ENCODE peak calls at places on chromosomes 5 and 9, in nine cellular contexts. M is H9; G is astrocyte of the cerebellum; C is WTC11; J is RWPE1; B is CD4-positive, alpha-beta T cell; K is sigmoid colon; X is GM12865; L is uterus. U is an unnamed sample.

GRCh38 chr5:111937091-111937490 is 180.1 kb upstream of the NREP start:
- DNase-seq in M (no peak), G (no peak), C (no peak), J (no peak), B (no peak), K (no peak), X (no peak), L (no peak), U (no peak)

GRCh38 chr5:112960316-112960715 is 16.3 kb upstream of the DCP2 start:
- DNase-seq in M (no peak), G (no peak), C (no peak), J (no peak), B (no peak), K (no peak), X (no peak), L (no peak), U (no peak)

GRCh38 chr5:33793836-33794549 is 97.8 kb downstream of the ADAMTS12 start:
- DNase-seq in M (no peak), G (no peak), C (no peak), J (no peak), B (no peak), K (no peak), X (no peak), L (no peak), U (no peak)

GRCh38 chr5:1118231-1118698 is 6.4 kb upstream of the SLC12A7 start:
- DNase-seq in M (no peak), G (no peak), C (no peak), J (peak; percentile 50), B (no peak), K (no peak), X (no peak), L (peak; percentile 89), U (no peak)

GRCh38 chr5:125310749-125311148 is 564.3 kb upstream of the ZNF608 start:
- DNase-seq in M (no peak), G (no peak), C (no peak), J (no peak), B (no peak), K (no peak), X (no peak), L (no peak), U (no peak)

GRCh38 chr5:154163327-154163997 is 27.1 kb upstream of the GALNT10 start:
- DNase-seq in M (no peak), G (no peak), C (no peak), J (no peak), B (no peak), K (no peak), X (no peak), L (no peak), U (no peak)

GRCh38 chr9:14768561-14769234 is 46.2 kb upstream of the CER1 start:
- DNase-seq in M (no peak), G (peak; percentile 59), C (peak; percentile 18), J (peak; percentile 24), B (no peak), K (no peak), X (peak; percentile 53), L (peak; percentile 25), U (no peak)

GRCh38 chr5:166354277-166354676 is 1937.2 kb upstream of the WWC1 start:
- DNase-seq in M (no peak), G (no peak), C (no peak), J (no peak), B (no peak), K (no peak), X (no peak), L (no peak), U (no peak)

GRCh38 chr5:7874639-7875038 is 5.7 kb downstream of the MTRR start:
- DNase-seq in M (no peak), G (no peak), C (no peak), J (no peak), B (no peak), K (no peak), X (no peak), L (no peak), U (no peak)
- TF ChIP-seq CTCF in M (no peak), G (no peak), C (no peak), J (no peak), B (no peak), K (no peak), X (no peak), L (no peak), U (no peak)

GRCh38 chr5:176320577-176320976 is 41.0 kb downstream of the KIAA1191 start:
- DNase-seq in M (no peak), G (no peak), C (no peak), J (no peak), B (no peak), K (no peak), X (no peak), L (no peak), U (no peak)

GRCh38 chr5:176317534-176318374 is 43.8 kb downstream of the KIAA1191 start:
- DNase-seq in M (no peak), G (no peak), C (no peak), J (no peak), B (no peak), K (no peak), X (no peak), L (no peak), U (no peak)

GRCh38 chr5:176319827-176320554 is 41.6 kb downstream of the KIAA1191 start:
- DNase-seq in M (no peak), G (no peak), C (no peak), J (peak; percentile 20), B (no peak), K (no peak), X (peak; percentile 3), L (no peak), U (no peak)
- TF ChIP-seq CTCF in M (peak; percentile 26), G (peak; percentile 13), C (no peak), J (peak; percentile 27), B (no peak), K (no peak), X (no peak), L (no peak), U (no peak)

GRCh38 chr9:129930743-129931142 is 95.5 kb downstream of the USP20 start:
- DNase-seq in M (no peak), G (no peak), C (no peak), J (no peak), B (no peak), K (no peak), X (no peak), L (no peak), U (no peak)
- TF ChIP-seq CTCF in M (no peak), G (no peak), C (no peak), J (no peak), B (no peak), K (no peak), X (no peak), L (no peak), U (no peak)

GRCh38 chr9:112112941-112113399 is 62.1 kb downstream of the SUSD1 start:
- DNase-seq in M (peak; percentile 69), G (no peak), C (peak; percentile 64), J (peak; percentile 86), B (peak; percentile 2), K (no peak), X (peak; percentile 38), L (no peak), U (no peak)
- TF ChIP-seq CTCF in M (peak; percentile 79), G (peak; percentile 45), C (peak; percentile 47), J (no peak), B (peak; percentile 65), K (peak; percentile 16), X (peak; percentile 60), L (peak; percentile 18), U (peak; percentile 12)

GRCh38 chr5:114782217-114782616 is 387.5 kb downstream of the TRIM36 start:
- DNase-seq in M (no peak), G (no peak), C (no peak), J (no peak), B (no peak), K (no peak), X (no peak), L (no peak), U (no peak)

GRCh38 chr5:114780290-114780689 is 389.4 kb downstream of the TRIM36 start:
- DNase-seq in M (no peak), G (no peak), C (no peak), J (no peak), B (no peak), K (no peak), X (no peak), L (no peak), U (no peak)

GRCh38 chr5:114782869-114783268 is 386.8 kb downstream of the TRIM36 start:
- DNase-seq in M (peak; percentile 69), G (peak; percentile 24), C (peak; percentile 57), J (no peak), B (no peak), K (no peak), X (no peak), L (no peak), U (no peak)
- TF ChIP-seq CTCF in M (peak; percentile 61), G (peak; percentile 20), C (no peak), J (no peak), B (no peak), K (no peak), X (no peak), L (no peak), U (no peak)

GRCh38 chr9:136021891-136022681 is 60.9 kb upstream of the UBAC1 start:
- DNase-seq in M (peak; percentile 29), G (no peak), C (peak; percentile 19), J (no peak), B (no peak), K (peak; percentile 61), X (no peak), L (peak; percentile 13), U (no peak)
- TF ChIP-seq CTCF in M (peak; percentile 58), G (peak; percentile 3), C (no peak), J (no peak), B (no peak), K (no peak), X (no peak), L (no peak), U (peak; percentile 43)

GRCh38 chr5:175460126-175460525 is 16.1 kb upstream of the DRD1 start:
- DNase-seq in M (no peak), G (no peak), C (no peak), J (no peak), B (no peak), K (no peak), X (no peak), L (no peak), U (no peak)
- TF ChIP-seq CTCF in M (peak; percentile 63), G (peak; percentile 39), C (no peak), J (peak; percentile 76), B (peak; percentile 50), K (no peak), X (peak; percentile 24), L (no peak), U (peak; percentile 15)

DNA sequence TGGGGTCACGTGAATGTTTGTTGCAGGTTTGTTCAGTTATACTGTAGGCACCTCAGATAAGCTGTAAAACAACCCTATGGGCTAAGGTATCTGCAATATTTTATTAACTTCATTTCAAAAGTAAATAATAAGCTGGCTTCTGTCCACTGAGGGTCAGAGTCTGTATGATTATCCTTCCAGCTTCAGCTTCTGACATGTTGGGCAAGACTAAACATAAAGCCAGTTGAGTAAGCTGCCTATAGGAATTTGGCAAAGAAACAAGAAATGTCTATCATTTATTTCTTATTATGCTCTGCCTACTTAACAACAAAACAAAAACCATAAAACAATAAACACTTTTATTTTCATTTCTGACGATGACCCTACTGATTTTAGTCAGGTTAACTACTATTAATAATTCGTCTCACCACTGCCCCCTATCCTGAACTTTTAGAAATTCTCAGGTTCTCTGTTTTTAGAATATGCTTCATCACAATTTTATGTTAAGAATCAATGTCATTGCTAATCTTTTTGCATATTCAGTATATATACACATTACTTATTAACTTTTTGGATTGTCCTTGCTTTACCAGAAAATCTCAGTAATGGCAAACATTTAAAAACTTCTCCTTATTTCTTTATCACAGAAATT is 413.5 kb upstream of the ADAMTSL1 start:
- DNase-seq in M (no peak), G (no peak), C (no peak), J (peak; percentile 8), B (no peak), K (no peak), X (peak; percentile 5), L (no peak), U (no peak)
- TF ChIP-seq CTCF in M (peak; percentile 66), G (no peak), C (no peak), J (peak; percentile 52), B (no peak), K (no peak), X (no peak), L (no peak), U (no peak)